ENCODE peak calls at places on chromosomes 16 and 17, in eight cellular contexts. P, V, K, Y, Q, C, L and S are unnamed samples. For H3K4me1, the result is how much of the 10 kb centered on the place peaks cover.

GRCh38 chr16:80369559-80369958 is 171.2 kb upstream of the DYNLRB2 start:
- DNase-seq in P (no peak), V (no peak), K (no peak), Y (no peak), Q (peak), C (peak), L (no peak), S (peak)

GRCh38 chr17:40515491-40516041 is 14.1 kb upstream of the TNS4 start:
- DNase-seq in P (peak), V (peak), K (peak), Y (no peak), Q (peak), C (no peak), L (peak), S (no peak)

GRCh38 chr17:15321556-15322250 is 19.7 kb downstream of the TEKT3 start:
- DNase-seq in P (no peak), V (no peak), K (no peak), Y (no peak), Q (no peak), C (no peak), L (no peak), S (no peak)

GRCh38 chr17:67399676-67400075 is 22.6 kb downstream of the PITPNC1 start:
- DNase-seq in P (no peak), V (no peak), K (no peak), Y (no peak), Q (no peak), C (no peak), L (no peak), S (no peak)

GRCh38 chr16:5367960-5368359 is 270.4 kb upstream of the EEF2KMT start:
- DNase-seq in P (no peak), V (no peak), K (no peak), Y (no peak), Q (no peak), C (no peak), L (no peak), S (no peak)

GRCh38 chr17:31674717-31675349 is 184.2 kb downstream of the COPRS start:
- DNase-seq in P (no peak), V (no peak), K (no peak), Y (no peak), Q (no peak), C (no peak), L (no peak), S (no peak)

GRCh38 chr17:40337351-40337750 is 27.2 kb downstream of the GJD3 start:
- DNase-seq in P (no peak), V (no peak), K (no peak), Y (no peak), Q (no peak), C (no peak), L (no peak), S (no peak)

GRCh38 chr17:5000237-5000639 is 2.5 kb downstream of the KIF1C start:
- DNase-seq in P (no peak), V (peak), K (peak), Y (no peak), Q (peak), C (peak), L (peak), S (no peak)

GRCh38 chr17:45410144-45411091 is 22.3 kb downstream of the ARHGAP27 start:
- DNase-seq in P (peak), V (peak), K (no peak), Y (no peak), Q (no peak), C (peak), L (no peak), S (peak)

GRCh38 chr16:54203384-54203783 is 83.2 kb downstream of the IRX3 start:
- DNase-seq in P (no peak), V (no peak), K (no peak), Y (no peak), Q (no peak), C (no peak), L (no peak), S (no peak)

GRCh38 chr17:46979023-46979870 is at the start of gene RPRML:
- DNase-seq in P (peak), V (peak), K (peak), Y (no peak), Q (peak), C (peak), L (no peak), S (peak)

GRCh38 chr17:31297090-31297489 is at the start of gene OMG:
- DNase-seq in P (no peak), V (no peak), K (no peak), Y (no peak), Q (no peak), C (no peak), L (no peak), S (no peak)

GRCh38 chr17:36722121-36722902 is 120.9 kb downstream of the MRM1 start:
- DNase-seq in P (peak), V (peak), K (peak), Y (no peak), Q (peak), C (peak), L (no peak), S (peak)

GRCh38 chr17:64632606-64633005 is 29.5 kb downstream of the SMURF2 start:
- DNase-seq in P (no peak), V (no peak), K (no peak), Y (no peak), Q (no peak), C (no peak), L (no peak), S (no peak)

GRCh38 chr16:4411684-4412083 is 4.7 kb downstream of the CORO7 start:
- DNase-seq in P (no peak), V (peak), K (no peak), Y (no peak), Q (peak), C (peak), L (peak), S (peak)

GRCh38 chr16:67234180-67234597 is 7.3 kb downstream of the TMEM208 start:
- DNase-seq in P (no peak), V (peak), K (no peak), Y (no peak), Q (no peak), C (no peak), L (no peak), S (peak)

GRCh38 chr16:71479420-71479819 is 9.7 kb downstream of the ZNF19 start:
- DNase-seq in P (peak), V (no peak), K (no peak), Y (no peak), Q (no peak), C (no peak), L (no peak), S (no peak)

GRCh38 chr17:81440511-81441244 is 45.4 kb downstream of the BAHCC1 start:
- DNase-seq in P (peak), V (no peak), K (no peak), Y (peak), Q (no peak), C (no peak), L (no peak), S (no peak)

GRCh38 chr16:83315271-83315670 is 492.5 kb upstream of the HSBP1 start:
- DNase-seq in P (no peak), V (no peak), K (no peak), Y (no peak), Q (no peak), C (no peak), L (no peak), S (no peak)

GRCh38 chr17:48944519-48945260 is at the start of gene SNF8:
- DNase-seq in P (peak), V (peak), K (peak), Y (peak), Q (peak), C (peak), L (peak), S (peak)

GRCh38 chr16:89031715-89032659 is 55.0 kb upstream of the CBFA2T3 start:
- DNase-seq in P (peak), V (no peak), K (peak), Y (no peak), Q (no peak), C (peak), L (no peak), S (peak)

GRCh38 chr17:49779730-49780220 is 8.7 kb upstream of the KAT7 start:
- DNase-seq in P (peak), V (no peak), K (no peak), Y (no peak), Q (no peak), C (peak), L (no peak), S (peak)

GRCh38 chr17:58747674-58748073 is 8.0 kb upstream of the PPM1E start:
- DNase-seq in P (no peak), V (no peak), K (no peak), Y (no peak), Q (no peak), C (no peak), L (no peak), S (no peak)

GRCh38 chr16:17858061-17858460 is 387.3 kb upstream of the XYLT1 start:
- DNase-seq in P (no peak), V (no peak), K (no peak), Y (no peak), Q (no peak), C (no peak), L (no peak), S (no peak)

GRCh38 chr17:45641541-45641940 is 142.6 kb upstream of the CRHR1 start:
- DNase-seq in P (no peak), V (no peak), K (peak), Y (no peak), Q (no peak), C (no peak), L (peak), S (no peak)

GRCh38 chr16:57800213-57801097 is 1.8 kb downstream of the KIFC3 start:
- DNase-seq in P (no peak), V (peak), K (no peak), Y (no peak), Q (no peak), C (no peak), L (no peak), S (peak)

GRCh38 chr16:66271074-66272060 is 95.1 kb upstream of the CDH5 start:
- DNase-seq in P (no peak), V (no peak), K (peak), Y (no peak), Q (no peak), C (no peak), L (no peak), S (no peak)

GRCh38 chr17:8556074-8556473 is 74.5 kb downstream of the MYH10 start:
- DNase-seq in P (no peak), V (no peak), K (no peak), Y (no peak), Q (no peak), C (no peak), L (no peak), S (no peak)

GRCh38 chr17:40122466-40122943 is 734 bp downstream of the MSL1 start:
- DNase-seq in P (peak), V (peak), K (peak), Y (no peak), Q (peak), C (peak), L (peak), S (peak)

GRCh38 chr17:80997471-80998387 is 6.1 kb downstream of the CHMP6 start:
- DNase-seq in P (no peak), V (no peak), K (no peak), Y (no peak), Q (peak), C (no peak), L (no peak), S (peak)

GRCh38 chr17:76793775-76794174 is 55.9 kb downstream of the MFSD11 start:
- DNase-seq in P (peak), V (no peak), K (no peak), Y (no peak), Q (no peak), C (no peak), L (no peak), S (no peak)

GRCh38 chr17:83152745-83153611 is 73.6 kb downstream of the METRNL start:
- DNase-seq in P (no peak), V (peak), K (peak), Y (no peak), Q (no peak), C (no peak), L (peak), S (peak)

GRCh38 chr17:50275279-50275678 is 1.0 kb downstream of the TMEM92 start:
- DNase-seq in P (no peak), V (no peak), K (no peak), Y (no peak), Q (no peak), C (no peak), L (no peak), S (no peak)

GRCh38 chr17:7587420-7587786 is 2.5 kb downstream of the SOX15 start:
- DNase-seq in P (no peak), V (no peak), K (no peak), Y (no peak), Q (no peak), C (no peak), L (no peak), S (no peak)

GRCh38 chr17:45227631-45228120 is 6.0 kb downstream of the FMNL1 start:
- DNase-seq in P (no peak), V (peak), K (no peak), Y (no peak), Q (no peak), C (no peak), L (no peak), S (no peak)

DNA sequence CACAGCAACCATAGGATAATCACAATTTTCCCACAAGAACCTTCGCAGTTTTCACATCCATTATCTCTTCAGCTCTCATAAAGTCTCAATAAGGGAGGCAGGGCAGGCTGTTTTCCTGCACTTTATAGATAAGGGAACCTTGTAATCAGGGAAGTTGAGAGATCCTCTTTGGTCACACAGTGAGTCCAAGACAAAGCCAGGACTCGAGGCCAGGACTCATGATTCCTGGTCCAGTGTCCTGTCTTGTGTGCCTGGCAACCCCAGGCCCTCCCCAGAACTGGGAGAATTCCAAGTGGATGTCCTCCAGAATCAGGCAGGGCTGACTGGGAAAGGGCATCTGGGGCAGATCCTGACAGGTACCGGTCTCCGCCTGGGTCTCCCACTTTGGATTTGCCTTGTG is 23.1 kb upstream of the PHF12 start:
- DNase-seq in P (no peak), V (peak), K (no peak), Y (no peak), Q (no peak), C (no peak), L (no peak), S (no peak)
- H3K4me3 ChIP-seq in P (no peak), V (no peak), K (no peak), Y (no peak), Q (no peak), C (no peak), L (no peak), S (no peak)

GRCh38 chr16:81601008-81601428 is 156.4 kb downstream of the CMIP start:
- DNase-seq in P (no peak), V (no peak), K (no peak), Y (no peak), Q (no peak), C (no peak), L (peak), S (no peak)

GRCh38 chr16:81602792-81603191 is 158.2 kb downstream of the CMIP start:
- DNase-seq in P (no peak), V (no peak), K (no peak), Y (no peak), Q (no peak), C (no peak), L (no peak), S (no peak)

GRCh38 chr16:81602377-81602776 is 157.8 kb downstream of the CMIP start:
- DNase-seq in P (no peak), V (no peak), K (no peak), Y (no peak), Q (no peak), C (no peak), L (no peak), S (no peak)

GRCh38 chr16:81600275-81600674 is 155.7 kb downstream of the CMIP start:
- DNase-seq in P (no peak), V (no peak), K (no peak), Y (no peak), Q (no peak), C (no peak), L (no peak), S (no peak)

DNA sequence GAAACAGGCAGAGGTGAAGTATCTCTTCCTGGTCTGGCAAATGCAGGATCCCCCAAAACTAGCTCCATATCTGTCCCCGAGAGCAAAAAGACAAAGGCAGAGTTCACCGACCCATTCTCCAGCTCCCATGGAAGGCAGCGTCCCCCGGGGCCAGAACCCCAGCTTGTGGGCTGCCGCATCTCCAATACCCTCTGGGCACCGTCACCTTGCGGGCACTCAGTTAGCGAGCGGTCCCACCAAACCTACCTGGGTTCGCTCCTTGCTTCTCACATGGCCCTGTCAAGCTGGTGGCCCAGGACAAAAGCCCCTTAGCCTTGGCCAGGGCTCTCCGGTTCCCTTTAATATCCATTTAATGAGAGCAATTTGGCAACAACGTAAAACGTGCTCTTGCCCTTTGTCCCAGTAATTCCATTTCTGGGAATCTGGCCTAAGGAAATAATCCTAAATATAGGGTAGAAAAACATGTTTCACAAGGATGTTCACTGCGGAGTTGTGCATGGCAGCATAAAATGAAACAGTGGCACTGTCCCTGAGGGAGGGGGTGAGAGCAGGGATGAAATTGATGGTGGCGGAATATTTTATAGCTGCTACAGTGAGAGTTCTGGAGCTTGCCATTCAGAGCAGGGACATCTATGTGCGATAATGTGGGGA is 157.1 kb downstream of the CMIP start:
- DNase-seq in P (no peak), V (no peak), K (no peak), Y (no peak), Q (no peak), C (no peak), L (no peak), S (no peak)
- H3K4me1 ChIP-seq in P (under half), V (under half), K (under half), Y (under half), Q (under half), C (under half), L (under half), S (under half)

GRCh38 chr16:30985401-30986128 is 558 bp downstream of the HSD3B7 start:
- DNase-seq in P (no peak), V (peak), K (peak), Y (no peak), Q (peak), C (peak), L (no peak), S (peak)
- H3K4me3 ChIP-seq in P (no peak), V (peak), K (no peak), Y (no peak), Q (peak), C (peak), L (peak), S (no peak)

DNA sequence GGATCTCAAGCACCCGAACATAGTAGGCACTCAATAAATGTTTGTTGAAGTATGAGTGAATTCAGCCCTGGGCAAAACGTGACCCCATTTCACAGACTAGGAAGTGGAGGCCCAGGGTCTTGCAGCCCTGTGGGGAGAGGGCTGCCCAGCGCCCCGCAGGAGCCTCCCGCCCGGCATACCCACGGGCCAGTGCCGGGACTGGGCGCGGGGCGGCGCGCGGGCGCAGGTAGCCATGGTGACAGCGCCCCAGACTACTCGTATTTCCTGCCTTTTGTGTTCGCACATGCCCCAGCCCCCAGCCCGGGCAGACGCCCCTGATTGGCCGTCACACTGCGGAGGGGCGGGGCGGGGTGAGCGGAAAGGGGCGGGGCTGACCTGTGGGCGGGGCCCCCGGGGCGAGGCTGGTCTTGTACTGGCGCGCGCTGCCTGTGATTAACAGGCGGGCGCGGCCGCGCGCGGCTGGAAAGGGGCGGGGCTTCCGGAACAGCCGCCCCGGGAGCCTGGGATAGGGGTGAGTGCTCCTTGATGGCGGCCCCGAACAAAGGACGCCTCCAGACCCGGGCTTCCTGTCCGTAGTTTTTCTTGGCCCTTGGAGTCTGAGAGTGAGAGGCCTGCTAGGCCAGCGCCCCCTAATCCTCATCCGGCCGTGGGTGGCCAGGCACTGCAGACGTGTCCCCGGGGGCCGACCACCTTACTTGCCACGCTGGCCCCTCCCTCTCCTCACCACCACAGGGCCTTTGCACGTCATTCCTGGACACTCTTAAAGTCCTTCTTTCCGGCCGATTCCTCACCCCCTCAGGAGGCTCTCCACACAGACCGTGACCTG is 71.0 kb downstream of the RAI1 start:
- DNase-seq in P (peak), V (peak), K (peak), Y (peak), Q (peak), C (peak), L (peak), S (peak)
- H3K4me1 ChIP-seq in P (under half), V (half or more), K (under half), Y (under half), Q (under half), C (under half), L (under half), S (under half)

GRCh38 chr17:54860617-54861468 is 39.8 kb upstream of the TOM1L1 start:
- DNase-seq in P (no peak), V (no peak), K (no peak), Y (no peak), Q (no peak), C (no peak), L (no peak), S (no peak)
- H3K4me3 ChIP-seq in P (no peak), V (no peak), K (no peak), Y (no peak), Q (no peak), C (no peak), L (no peak), S (no peak)